ENCODE peak calls at places on chromosomes 4 and X, in seven cellular contexts. O is NCI-H1048; V is activated CD4-positive, alpha-beta T cell treated with anti-CD3 and anti-CD28 coated beads, Interleukin-2, amount 10 ng/mL, durations not matched to agents 7 days and 5 days; Y is NCI-H460; U is mucosa of descending colon; X is choroid plexus epithelial cell; F is nucleus accumbens. M is an unnamed sample.

GRCh38 chrX:154378799-154379568 is at the start of gene EMD:
- DNase-seq in O (peak), V (peak), Y (peak), U (peak), X (peak), F (peak), M (peak)

GRCh38 chrX:71301195-71301924 is at the start of gene ITGB1BP2:
- DNase-seq in O (no peak), V (no peak), Y (no peak), U (no peak), X (peak), F (no peak), M (peak)

GRCh38 chr4:128519163-128519810 is 231.7 kb upstream of the PGRMC2 start:
- DNase-seq in O (no peak), V (no peak), Y (no peak), U (no peak), X (peak), F (no peak), M (no peak)

GRCh38 chr4:89172865-89173264 is 61.5 kb downstream of the TIGD2 start:
- DNase-seq in O (no peak), V (no peak), Y (no peak), U (no peak), X (no peak), F (no peak), M (no peak)

GRCh38 chrX:8364369-8365141 is 100.1 kb upstream of the VCX3B start:
- DNase-seq in O (no peak), V (no peak), Y (no peak), U (peak), X (no peak), F (no peak), M (no peak)

GRCh38 chr4:19888587-19888986 is 363.1 kb upstream of the SLIT2 start:
- DNase-seq in O (no peak), V (no peak), Y (no peak), U (no peak), X (no peak), F (no peak), M (no peak)

GRCh38 chr4:77488882-77489281 is 116.7 kb upstream of the CXCL13 start:
- DNase-seq in O (no peak), V (no peak), Y (no peak), U (no peak), X (no peak), F (no peak), M (no peak)

GRCh38 chr4:41532880-41533279 is 5.1 kb upstream of the LIMCH1 start:
- DNase-seq in O (no peak), V (no peak), Y (no peak), U (no peak), X (no peak), F (no peak), M (no peak)

GRCh38 chrX:107574054-107574683 is 54.1 kb upstream of the PRPS1 start:
- DNase-seq in O (no peak), V (no peak), Y (no peak), U (no peak), X (peak), F (no peak), M (no peak)

GRCh38 chr4:123621072-123621705 is 224.6 kb downstream of the SPRY1 start:
- DNase-seq in O (no peak), V (no peak), Y (no peak), U (no peak), X (no peak), F (no peak), M (no peak)

GRCh38 chr4:159946983-159947645 is 844.2 kb downstream of the RAPGEF2 start:
- DNase-seq in O (peak), V (no peak), Y (peak), U (peak), X (peak), F (no peak), M (no peak)

GRCh38 chr4:7907142-7907541 is 32.5 kb downstream of the AFAP1 start:
- DNase-seq in O (no peak), V (no peak), Y (no peak), U (no peak), X (no peak), F (no peak), M (no peak)

GRCh38 chrX:121259170-121259569 is 211.8 kb downstream of the GLUD2 start:
- DNase-seq in O (no peak), V (no peak), Y (no peak), U (no peak), X (no peak), F (no peak), M (no peak)

GRCh38 chr4:78297075-78297815 is 240.1 kb downstream of the FRAS1 start:
- DNase-seq in O (no peak), V (no peak), Y (no peak), U (no peak), X (peak), F (no peak), M (no peak)

GRCh38 chrX:64192673-64193072 is 12.8 kb downstream of the AMER1 start:
- DNase-seq in O (no peak), V (no peak), Y (no peak), U (no peak), X (no peak), F (no peak), M (no peak)

GRCh38 chr4:181659202-181659601 is 584.0 kb upstream of the TENM3 start:
- DNase-seq in O (no peak), V (no peak), Y (no peak), U (no peak), X (peak), F (no peak), M (no peak)

GRCh38 chrX:129833153-129834004 is 10.3 kb downstream of the ZDHHC9 start:
- DNase-seq in O (no peak), V (no peak), Y (no peak), U (no peak), X (peak), F (peak), M (no peak)